ENCODE peak calls at places on chromosome 6, in four cellular contexts. One of them, this sample, is unnamed.

GRCh38 chr6:141874930-141875602 is 257.7 kb upstream of the GJE1 start:
- DNase-seq in PC-9: no peak
- DNase-seq in CD4-positive, alpha-beta T cell: no peak
- DNase-seq in A549: no peak
- DNase-seq in this sample: no peak

GRCh38 chr6:30615219-30615957 is 1.7 kb downstream of the PPP1R10 start:
- DNase-seq in PC-9: peak; percentile 42
- DNase-seq in CD4-positive, alpha-beta T cell: no peak
- DNase-seq in A549: peak; percentile 79
- DNase-seq in this sample: no peak

GRCh38 chr6:37077459-37078296 is 72.2 kb downstream of the FGD2 start:
- DNase-seq in PC-9: no peak
- DNase-seq in CD4-positive, alpha-beta T cell: no peak
- DNase-seq in A549: no peak
- DNase-seq in this sample: peak; percentile 40

GRCh38 chr6:34027445-34027936 is 118.4 kb downstream of the GRM4 start:
- DNase-seq in PC-9: no peak
- DNase-seq in CD4-positive, alpha-beta T cell: peak; percentile 58
- DNase-seq in A549: peak; percentile 24
- DNase-seq in this sample: peak; percentile 52

GRCh38 chr6:152085533-152085932 is 278.1 kb downstream of the ESR1 start:
- DNase-seq in PC-9: peak; percentile 66
- DNase-seq in CD4-positive, alpha-beta T cell: no peak
- DNase-seq in A549: peak; percentile 6
- DNase-seq in this sample: peak; percentile 25

GRCh38 chr6:2558098-2558770 is 192.5 kb downstream of the MYLK4 start:
- DNase-seq in PC-9: no peak
- DNase-seq in CD4-positive, alpha-beta T cell: no peak
- DNase-seq in A549: no peak
- DNase-seq in this sample: no peak

GRCh38 chr6:105326216-105326615 is 76.7 kb downstream of the PREP start:
- DNase-seq in PC-9: peak; percentile 51
- DNase-seq in CD4-positive, alpha-beta T cell: no peak
- DNase-seq in A549: no peak
- DNase-seq in this sample: no peak

GRCh38 chr6:150016324-150017185 is 8.8 kb downstream of the RAET1L start:
- DNase-seq in PC-9: peak; percentile 60
- DNase-seq in CD4-positive, alpha-beta T cell: peak; percentile 31
- DNase-seq in A549: peak; percentile 50
- DNase-seq in this sample: peak; percentile 63

GRCh38 chr6:142679907-142680306 is 265.1 kb downstream of the HIVEP2 start:
- DNase-seq in PC-9: no peak
- DNase-seq in CD4-positive, alpha-beta T cell: no peak
- DNase-seq in A549: no peak
- DNase-seq in this sample: no peak

GRCh38 chr6:19964115-19964514 is 126.9 kb downstream of the ID4 start:
- DNase-seq in PC-9: no peak
- DNase-seq in CD4-positive, alpha-beta T cell: no peak
- DNase-seq in A549: no peak
- DNase-seq in this sample: no peak

GRCh38 chr6:4105980-4106536 is 27.1 kb upstream of the FAM217A start:
- DNase-seq in PC-9: no peak
- DNase-seq in CD4-positive, alpha-beta T cell: no peak
- DNase-seq in A549: no peak
- DNase-seq in this sample: no peak

GRCh38 chr6:133681880-133682279 is 207.0 kb upstream of the TCF21 start:
- DNase-seq in PC-9: no peak
- DNase-seq in CD4-positive, alpha-beta T cell: no peak
- DNase-seq in A549: no peak
- DNase-seq in this sample: no peak

GRCh38 chr6:76418657-76419217 is 346.3 kb upstream of the IMPG1 start:
- DNase-seq in PC-9: no peak
- DNase-seq in CD4-positive, alpha-beta T cell: no peak
- DNase-seq in A549: no peak
- DNase-seq in this sample: no peak

GRCh38 chr6:159790947-159791598 is 806 bp downstream of the MRPL18 start:
- DNase-seq in PC-9: no peak
- DNase-seq in CD4-positive, alpha-beta T cell: no peak
- DNase-seq in A549: no peak
- DNase-seq in this sample: peak; percentile 19

GRCh38 chr6:4861564-4861963 is 85.4 kb downstream of the CDYL start:
- DNase-seq in PC-9: no peak
- DNase-seq in CD4-positive, alpha-beta T cell: no peak
- DNase-seq in A549: no peak
- DNase-seq in this sample: no peak

GRCh38 chr6:6825986-6826901 is 237.7 kb downstream of the LY86 start:
- DNase-seq in PC-9: peak; percentile 57
- DNase-seq in CD4-positive, alpha-beta T cell: no peak
- DNase-seq in A549: no peak
- DNase-seq in this sample: no peak

GRCh38 chr6:2524090-2524489 is 226.6 kb downstream of the MYLK4 start:
- DNase-seq in PC-9: no peak
- DNase-seq in CD4-positive, alpha-beta T cell: no peak
- DNase-seq in A549: peak; percentile 31
- DNase-seq in this sample: no peak

GRCh38 chr6:90195094-90195793 is 101.4 kb downstream of the BACH2 start:
- DNase-seq in PC-9: no peak
- DNase-seq in CD4-positive, alpha-beta T cell: no peak
- DNase-seq in A549: no peak
- DNase-seq in this sample: no peak

GRCh38 chr6:40436685-40437604 is 150.2 kb downstream of the LRFN2 start:
- DNase-seq in PC-9: no peak
- DNase-seq in CD4-positive, alpha-beta T cell: no peak
- DNase-seq in A549: no peak
- DNase-seq in this sample: peak; percentile 8

GRCh38 chr6:28158318-28158717 is 16.6 kb downstream of the ZKSCAN8 start:
- DNase-seq in PC-9: no peak
- DNase-seq in CD4-positive, alpha-beta T cell: no peak
- DNase-seq in A549: no peak
- DNase-seq in this sample: no peak

GRCh38 chr6:44177691-44178423 is 19.2 kb downstream of the CAPN11 start:
- DNase-seq in PC-9: no peak
- DNase-seq in CD4-positive, alpha-beta T cell: no peak
- DNase-seq in A549: peak; percentile 33
- DNase-seq in this sample: peak; percentile 45

GRCh38 chr6:160306284-160306683 is 41.9 kb upstream of the SLC22A3 start:
- DNase-seq in PC-9: no peak
- DNase-seq in CD4-positive, alpha-beta T cell: no peak
- DNase-seq in A549: no peak
- DNase-seq in this sample: no peak

GRCh38 chr6:142088858-142089216 is 43.9 kb upstream of the GJE1 start:
- DNase-seq in PC-9: no peak
- DNase-seq in CD4-positive, alpha-beta T cell: no peak
- DNase-seq in A549: peak; percentile 24
- DNase-seq in this sample: peak; percentile 71

GRCh38 chr6:78947529-78947928 is 80.2 kb downstream of the IRAK1BP1 start:
- DNase-seq in PC-9: no peak
- DNase-seq in CD4-positive, alpha-beta T cell: no peak
- DNase-seq in A549: no peak
- DNase-seq in this sample: no peak

GRCh38 chr6:104003803-104004516 is 855.8 kb downstream of the HACE1 start:
- DNase-seq in PC-9: no peak
- DNase-seq in CD4-positive, alpha-beta T cell: no peak
- DNase-seq in A549: no peak
- DNase-seq in this sample: no peak

GRCh38 chr6:44966449-44967091 is 361.6 kb upstream of the RUNX2 start:
- DNase-seq in PC-9: peak; percentile 55
- DNase-seq in CD4-positive, alpha-beta T cell: no peak
- DNase-seq in A549: peak; percentile 57
- DNase-seq in this sample: peak; percentile 74

GRCh38 chr6:24655229-24655628 is 9.2 kb upstream of the KIAA0319 start:
- DNase-seq in PC-9: no peak
- DNase-seq in CD4-positive, alpha-beta T cell: no peak
- DNase-seq in A549: no peak
- DNase-seq in this sample: no peak

GRCh38 chr6:37059344-37060194 is 54.1 kb downstream of the FGD2 start:
- DNase-seq in PC-9: peak; percentile 95
- DNase-seq in CD4-positive, alpha-beta T cell: no peak
- DNase-seq in A549: peak; percentile 95
- DNase-seq in this sample: peak; percentile 94

GRCh38 chr6:16570946-16571345 is 190.3 kb downstream of the ATXN1 start:
- DNase-seq in PC-9: no peak
- DNase-seq in CD4-positive, alpha-beta T cell: no peak
- DNase-seq in A549: no peak
- DNase-seq in this sample: no peak

GRCh38 chr6:110517601-110518280 is 41.3 kb upstream of the SLC22A16 start:
- DNase-seq in PC-9: no peak
- DNase-seq in CD4-positive, alpha-beta T cell: no peak
- DNase-seq in A549: no peak
- DNase-seq in this sample: no peak

GRCh38 chr6:110514818-110515217 is 38.4 kb upstream of the SLC22A16 start:
- DNase-seq in PC-9: no peak
- DNase-seq in CD4-positive, alpha-beta T cell: no peak
- DNase-seq in A549: no peak
- DNase-seq in this sample: no peak

GRCh38 chr6:110518281-110518623 is 41.8 kb upstream of the SLC22A16 start:
- DNase-seq in PC-9: no peak
- DNase-seq in CD4-positive, alpha-beta T cell: no peak
- DNase-seq in A549: peak; percentile 28
- DNase-seq in this sample: no peak

GRCh38 chr6:110520188-110520956 is 44.0 kb upstream of the SLC22A16 start:
- DNase-seq in PC-9: no peak
- DNase-seq in CD4-positive, alpha-beta T cell: no peak
- DNase-seq in A549: no peak
- DNase-seq in this sample: no peak

DNA sequence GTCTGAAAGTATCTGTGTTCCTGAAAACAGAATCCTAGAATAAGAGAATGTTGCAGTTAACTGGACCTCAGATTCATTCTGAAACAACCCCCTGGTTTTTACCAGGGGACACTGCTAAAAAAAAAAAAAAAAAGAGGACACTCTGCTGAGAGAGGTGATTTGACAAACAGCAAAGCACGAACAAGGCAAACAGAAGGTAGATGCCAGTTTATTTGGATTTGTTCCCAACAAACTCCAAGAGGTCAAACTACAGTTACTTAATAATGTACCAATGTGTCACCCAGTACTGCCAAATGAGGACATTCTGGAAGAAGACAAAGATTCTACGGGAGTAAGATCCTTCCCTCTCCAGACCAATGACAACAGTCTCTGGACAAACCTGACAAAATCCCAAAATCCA is 40.6 kb upstream of the SLC22A16 start:
- DNase-seq in PC-9: no peak
- DNase-seq in CD4-positive, alpha-beta T cell: no peak
- DNase-seq in A549: no peak
- DNase-seq in this sample: no peak
- H3K27ac ChIP-seq in PC-9: no peak overlapping the region
- H3K27ac ChIP-seq in CD4-positive, alpha-beta T cell: no peak overlapping the region
- H3K27ac ChIP-seq in A549: no peak overlapping the region
- H3K27ac ChIP-seq in this sample: no peak overlapping the region

DNA sequence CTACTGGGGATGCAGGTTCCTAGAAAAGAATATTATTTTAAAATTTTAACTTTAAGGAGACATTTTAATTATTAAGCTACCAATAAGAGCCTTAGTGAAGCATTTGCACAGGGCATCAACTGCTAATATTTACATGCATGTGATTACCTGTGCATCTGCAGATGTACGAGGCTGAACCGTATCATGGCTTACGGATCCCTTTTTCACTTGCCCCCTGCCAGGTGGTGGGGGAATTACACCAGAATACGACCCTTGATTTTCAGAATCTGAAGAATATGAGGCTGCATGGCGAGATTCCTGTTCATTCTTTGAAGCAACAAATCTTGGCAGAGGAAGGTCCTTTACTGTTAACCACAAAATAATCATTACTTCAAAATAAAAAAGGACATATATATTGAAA is 42.7 kb downstream of the REPS1 start:
- DNase-seq in PC-9: no peak
- DNase-seq in CD4-positive, alpha-beta T cell: no peak
- DNase-seq in A549: peak; percentile 20
- DNase-seq in this sample: peak; percentile 5
- TF ChIP-seq CTCF in PC-9: no peak
- TF ChIP-seq CTCF in CD4-positive, alpha-beta T cell: no peak
- TF ChIP-seq CTCF in A549: no peak
- TF ChIP-seq CTCF in this sample: no peak

GRCh38 chr6:158284340-158285210 is 27.7 kb upstream of the TULP4 start:
- DNase-seq in PC-9: no peak
- DNase-seq in CD4-positive, alpha-beta T cell: no peak
- DNase-seq in A549: peak; percentile 90
- DNase-seq in this sample: no peak

GRCh38 chr6:158286413-158286812 is 25.9 kb upstream of the TULP4 start:
- DNase-seq in PC-9: no peak
- DNase-seq in CD4-positive, alpha-beta T cell: no peak
- DNase-seq in A549: no peak
- DNase-seq in this sample: no peak

GRCh38 chr6:158287047-158287446 is 25.2 kb upstream of the TULP4 start:
- DNase-seq in PC-9: no peak
- DNase-seq in CD4-positive, alpha-beta T cell: no peak
- DNase-seq in A549: no peak
- DNase-seq in this sample: no peak

GRCh38 chr6:158285321-158285960 is 26.8 kb upstream of the TULP4 start:
- DNase-seq in PC-9: no peak
- DNase-seq in CD4-positive, alpha-beta T cell: no peak
- DNase-seq in A549: no peak
- DNase-seq in this sample: no peak

DNA sequence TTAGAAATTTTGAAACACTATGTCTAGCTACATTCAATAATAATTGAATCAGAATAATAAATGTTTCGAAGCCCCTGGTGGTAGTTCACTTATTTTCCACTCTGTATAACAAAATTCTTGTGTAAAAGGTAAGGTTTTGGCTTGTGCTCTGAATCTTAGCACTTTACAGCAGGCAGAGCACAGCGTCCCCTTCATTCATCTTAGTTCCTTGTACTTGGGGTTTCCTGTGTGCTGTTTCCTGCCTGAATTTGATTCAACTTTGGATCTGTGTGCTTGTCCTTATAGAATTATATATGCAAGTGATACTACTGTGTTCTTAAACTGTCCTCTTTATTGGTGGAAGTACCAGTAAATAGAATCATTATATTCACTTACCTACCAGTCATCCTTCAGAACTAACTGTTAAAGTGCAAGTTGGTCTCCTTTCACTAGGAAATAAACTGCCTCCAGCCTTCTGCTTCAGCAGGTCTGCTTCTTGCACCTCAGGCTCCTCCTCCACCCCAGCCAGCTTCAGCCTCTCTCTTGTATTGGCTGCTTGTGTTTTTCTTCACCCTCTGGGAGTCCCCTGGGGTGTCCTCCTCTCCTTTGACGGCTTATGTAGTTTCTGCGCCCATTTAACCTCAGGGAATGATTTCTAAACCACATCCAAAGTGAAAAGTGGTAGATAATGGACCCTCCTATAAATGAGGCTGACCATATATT is 28.8 kb upstream of the TULP4 start:
- DNase-seq in PC-9: no peak
- DNase-seq in CD4-positive, alpha-beta T cell: no peak
- DNase-seq in A549: peak; percentile 64
- DNase-seq in this sample: no peak
- H3K27ac ChIP-seq in PC-9: no peak overlapping the region
- H3K27ac ChIP-seq in CD4-positive, alpha-beta T cell: no peak overlapping the region
- H3K27ac ChIP-seq in A549: peak overlapping the region; percentile 66
- H3K27ac ChIP-seq in this sample: no peak overlapping the region

DNA sequence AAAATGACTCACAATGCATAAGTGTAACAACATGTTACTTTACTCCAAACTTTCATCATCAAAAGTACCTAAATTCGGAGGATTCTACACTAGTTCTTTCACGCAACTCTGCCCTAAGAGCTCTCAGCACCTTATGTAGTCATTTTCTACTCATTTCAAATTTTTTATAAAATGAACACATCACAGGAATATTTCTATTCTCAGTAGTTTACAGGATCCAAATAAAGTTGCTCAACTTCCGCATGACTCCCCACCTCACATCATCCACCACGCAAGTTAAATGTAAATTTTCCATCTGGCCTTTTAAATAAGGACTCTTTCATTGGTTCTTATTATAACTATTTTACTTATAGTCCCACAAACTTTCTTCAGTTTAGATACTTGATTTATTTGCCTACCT is 344.9 kb upstream of the MANEA start:
- DNase-seq in PC-9: no peak
- DNase-seq in CD4-positive, alpha-beta T cell: no peak
- DNase-seq in A549: no peak
- DNase-seq in this sample: no peak
- TF ChIP-seq CTCF in PC-9: no peak
- TF ChIP-seq CTCF in CD4-positive, alpha-beta T cell: no peak
- TF ChIP-seq CTCF in A549: no peak
- TF ChIP-seq CTCF in this sample: no peak